ENCODE peak calls at places on chromosome 1, in eight cellular contexts. R is EL; Z is GM12865; A is activated T-cell treated with anti-CD3 and anti-CD28 coated beads, Interleukin-2, amount 50 U/mL, for 48 hours; F is substantia nigra; E is DMS 273 treated with DMSO at 0.1 percent for 48 hours; B is effector memory CD8-positive, alpha-beta T cell; S is stimulated activated CD4-positive, alpha-beta T cell treated with anti-CD3 and anti-CD28 coated beads, Interleukin-12 subunit alpha, Interleukin-12 subunit beta, amount 100 ng/mL, for 48 hours. Q is an unnamed sample.
A peak's percentile ranks its signal among the peaks of the same experiment; 100 is the strongest.

GRCh38 chr1:109089242-109090015 is 1.1 kb upstream of the TMEM167B start:
- DNase-seq in A (peak; percentile 73), Z (no peak), F (peak; percentile 76), B (no peak), S (peak; percentile 46), R (peak; percentile 80), E (no peak), Q (peak; percentile 24)

GRCh38 chr1:110555807-110556470 is 37.0 kb upstream of the KCNA10 start:
- DNase-seq in Z (no peak), R (peak; percentile 9), S (no peak), E (peak; percentile 48), B (no peak), A (no peak), F (peak; percentile 88), Q (peak; percentile 89)

GRCh38 chr1:212692774-212693644 is 6.6 kb downstream of the BATF3 start:
- DNase-seq in S (no peak), A (no peak), E (no peak), B (no peak), Z (no peak), R (peak; percentile 67), F (no peak), Q (no peak)

GRCh38 chr1:19009126-19009881 is 52.8 kb upstream of the IFFO2 start:
- DNase-seq in F (no peak), B (no peak), E (no peak), Z (no peak), R (no peak), A (no peak), S (no peak), Q (no peak)

GRCh38 chr1:165598676-165599059 is 32.4 kb upstream of the MGST3 start:
- DNase-seq in S (no peak), E (no peak), B (no peak), F (no peak), A (no peak), Z (no peak), R (no peak), Q (no peak)

GRCh38 chr1:243786546-243786945 is 63.5 kb downstream of the AKT3 start:
- DNase-seq in Z (no peak), E (no peak), B (no peak), S (no peak), F (no peak), A (no peak), R (no peak), Q (no peak)

GRCh38 chr1:69911301-69911801 is 294.0 kb downstream of the LRRC40 start:
- DNase-seq in F (no peak), R (peak; percentile 81), A (no peak), B (no peak), S (no peak), E (no peak), Z (no peak), Q (no peak)

GRCh38 chr1:33435096-33435820 is 4.4 kb upstream of the PHC2 start:
- DNase-seq in A (no peak), R (peak; percentile 82), B (no peak), Z (no peak), S (no peak), E (no peak), F (no peak), Q (no peak)

GRCh38 chr1:22371408-22371807 is 80.2 kb upstream of the ZBTB40 start:
- DNase-seq in S (no peak), E (no peak), R (no peak), B (no peak), Z (no peak), A (no peak), F (no peak), Q (no peak)

GRCh38 chr1:223639333-223639749 is 26.2 kb downstream of the CAPN8 start:
- DNase-seq in Z (peak; percentile 7), A (no peak), S (no peak), F (no peak), E (no peak), R (no peak), B (no peak), Q (no peak)

GRCh38 chr1:236862615-236863211 is 67.6 kb downstream of the MTR start:
- DNase-seq in B (no peak), F (no peak), A (no peak), R (no peak), Z (no peak), E (no peak), S (no peak), Q (no peak)

GRCh38 chr1:11484321-11484655 is 5.3 kb downstream of the DISP3 start:
- DNase-seq in F (no peak), E (no peak), B (no peak), S (no peak), Z (no peak), R (no peak), A (no peak), Q (no peak)

GRCh38 chr1:85544689-85545203 is 35.8 kb upstream of the CCN1 start:
- DNase-seq in A (no peak), Z (no peak), R (peak; percentile 93), E (no peak), S (no peak), B (no peak), F (no peak), Q (no peak)

GRCh38 chr1:63024132-63024531 is 240.2 kb downstream of the ATG4C start:
- DNase-seq in E (no peak), Z (no peak), F (no peak), B (no peak), A (no peak), S (no peak), R (no peak), Q (no peak)

GRCh38 chr1:6580588-6581270 is 935 bp downstream of the ZBTB48 start:
- DNase-seq in B (no peak), A (no peak), E (no peak), F (no peak), Z (no peak), S (no peak), R (no peak), Q (no peak)

GRCh38 chr1:32636793-32637561 is 13.4 kb downstream of the ZBTB8OS start:
- DNase-seq in Z (no peak), F (no peak), B (no peak), A (no peak), S (no peak), R (no peak), E (no peak), Q (peak; percentile 2)

GRCh38 chr1:234212764-234213406 is 160.4 kb upstream of the COA6 start:
- DNase-seq in B (no peak), E (peak; percentile 29), A (peak; percentile 39), F (no peak), S (no peak), Z (peak; percentile 74), R (peak; percentile 49), Q (peak; percentile 23)

GRCh38 chr1:100953915-100954314 is 58.0 kb downstream of the SLC30A7 start:
- DNase-seq in S (no peak), E (no peak), F (no peak), R (no peak), A (no peak), Z (no peak), B (no peak), Q (no peak)

GRCh38 chr1:59414406-59415133 is 117.7 kb downstream of the FGGY start:
- DNase-seq in S (no peak), Z (no peak), R (peak; percentile 46), B (no peak), E (peak; percentile 40), F (no peak), A (no peak), Q (no peak)

Q was measured in caudate nucleus.